ENCODE peak calls at places on chromosomes 12 and 14, in four cellular contexts. W is GM12865, A is bronchial epithelial cell, B is IMR-90. Z is an unnamed sample.

GRCh38 chr14:99590746-99591555 is 13.1 kb downstream of the CCDC85C start:
- DNase-seq in W (no peak), A (no peak), B (peak), Z (no peak)

GRCh38 chr14:100526632-100527031 is 60.6 kb downstream of the BEGAIN start:
- DNase-seq in W (no peak), A (no peak), B (peak), Z (peak)

GRCh38 chr12:38949363-38949762 is 44.0 kb upstream of the CPNE8 start:
- DNase-seq in W (no peak), A (no peak), B (no peak), Z (no peak)

GRCh38 chr12:79549531-79550271 is 141.1 kb downstream of the PAWR start:
- DNase-seq in W (no peak), A (no peak), B (peak), Z (no peak)

GRCh38 chr14:101237241-101237616 is 324.1 kb upstream of the DIO3 start:
- DNase-seq in W (no peak), A (no peak), B (no peak), Z (no peak)

GRCh38 chr14:25050494-25051170 is 685 bp upstream of the STXBP6 start:
- DNase-seq in W (no peak), A (peak), B (peak), Z (no peak)

GRCh38 chr14:69612014-69612758 is 790 bp downstream of the SUSD6 start:
- DNase-seq in W (peak), A (peak), B (peak), Z (no peak)

GRCh38 chr12:1410794-1411193 is 183.6 kb downstream of the FBXL14 start:
- DNase-seq in W (no peak), A (no peak), B (no peak), Z (no peak)

GRCh38 chr12:110846615-110847566 is at the start of gene CCDC63:
- DNase-seq in W (peak), A (no peak), B (no peak), Z (no peak)

GRCh38 chr12:106642991-106643390 is 60.2 kb downstream of the RFX4 start:
- DNase-seq in W (no peak), A (no peak), B (no peak), Z (no peak)

GRCh38 chr14:84064296-84064695 is 1465.6 kb upstream of the FLRT2 start:
- DNase-seq in W (no peak), A (no peak), B (no peak), Z (no peak)

GRCh38 chr12:111180830-111181726 is 187.8 kb downstream of the PHETA1 start:
- DNase-seq in W (no peak), A (no peak), B (peak), Z (no peak)

GRCh38 chr12:10082057-10082874 is 16.5 kb downstream of the CLEC1A start:
- DNase-seq in W (peak), A (no peak), B (no peak), Z (no peak)

DNA sequence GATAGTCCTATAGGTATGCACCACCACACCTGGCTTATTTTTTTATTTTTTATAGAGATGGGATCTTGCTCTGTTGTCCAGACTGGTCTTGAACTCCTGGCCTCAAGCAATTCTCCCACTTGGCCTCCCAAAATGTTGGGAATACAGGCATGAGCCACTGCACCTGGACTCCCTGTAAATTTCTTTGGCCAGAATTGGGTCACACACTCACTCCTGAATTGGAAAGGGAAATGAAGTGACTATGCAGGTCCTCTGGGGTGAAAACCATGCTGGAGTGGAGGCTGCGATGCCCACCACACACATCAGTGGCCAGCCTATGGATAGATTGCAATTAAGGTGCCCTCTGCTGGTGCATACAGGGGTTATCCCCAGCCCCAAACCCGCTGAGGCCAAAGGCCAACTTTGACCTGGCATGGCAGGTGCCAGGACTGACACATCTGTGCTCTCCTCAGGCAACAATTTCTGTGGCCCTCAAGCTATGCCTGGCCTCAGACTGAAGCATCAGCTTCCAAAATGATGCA is 125.6 kb downstream of the SLC38A6 start:
- DNase-seq in W (peak), A (no peak), B (no peak), Z (no peak)
- TF ChIP-seq CTCF in W (peak), A (peak), B (peak), Z (peak)

GRCh38 chr12:105555556-105555973 is 225.1 kb downstream of the C12orf75 start:
- DNase-seq in W (no peak), A (peak), B (no peak), Z (no peak)
- TF ChIP-seq CTCF in W (no peak), A (no peak), B (no peak), Z (no peak)

GRCh38 chr14:30331030-30331429 is 227.9 kb upstream of the G2E3 start:
- DNase-seq in W (no peak), A (no peak), B (no peak), Z (no peak)

GRCh38 chr14:30332374-30332773 is 226.6 kb upstream of the G2E3 start:
- DNase-seq in W (no peak), A (no peak), B (no peak), Z (no peak)

GRCh38 chr14:30333934-30334333 is 225.0 kb upstream of the G2E3 start:
- DNase-seq in W (no peak), A (peak), B (peak), Z (no peak)

DNA sequence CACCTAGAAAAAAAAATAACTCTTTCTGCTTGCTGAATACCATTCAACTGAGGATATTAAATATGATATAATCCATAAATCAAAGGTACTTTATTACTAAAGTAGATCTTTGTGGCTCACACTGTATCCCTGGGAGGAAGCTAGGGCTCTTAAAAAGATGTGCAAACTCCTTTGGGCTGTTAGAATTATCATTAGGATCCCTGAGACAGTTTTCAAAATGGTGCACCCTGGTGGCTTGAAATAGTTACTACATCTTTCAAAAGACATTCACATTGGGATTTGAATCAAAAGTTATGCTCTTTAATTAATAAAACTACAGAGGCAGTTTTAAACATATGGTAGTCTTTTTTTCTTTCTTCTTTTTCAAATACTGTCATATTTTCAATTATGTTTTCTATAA is 228.5 kb upstream of the G2E3 start:
- DNase-seq in W (no peak), A (peak), B (no peak), Z (no peak)
- TF ChIP-seq CTCF in W (peak), A (no peak), B (peak), Z (peak)

GRCh38 chr12:21130998-21131397 is at the start of gene SLCO1B1:
- DNase-seq in W (no peak), A (no peak), B (no peak), Z (no peak)
- TF ChIP-seq CTCF in W (no peak), A (no peak), B (no peak), Z (no peak)

DNA sequence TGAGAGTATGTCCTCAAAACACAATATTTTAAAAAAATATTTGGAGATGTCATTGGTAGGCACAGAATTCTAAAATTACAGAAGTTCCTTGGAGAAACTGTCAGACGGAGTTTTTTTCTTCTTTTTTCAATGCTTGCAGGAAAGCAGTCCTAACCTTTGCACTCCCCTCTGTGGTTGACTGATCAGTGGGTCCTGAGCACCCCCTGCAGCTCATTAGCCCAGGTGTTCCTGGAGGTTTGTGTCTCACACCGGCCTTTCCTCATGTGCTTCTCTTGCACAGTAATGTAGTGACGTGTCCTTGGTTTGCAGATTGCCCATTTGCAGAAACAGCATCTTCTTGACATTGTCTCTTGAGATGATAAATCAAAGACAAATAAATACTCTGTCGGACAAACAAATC is 513.0 kb downstream of the TMEM121 start:
- DNase-seq in W (peak), A (no peak), B (no peak), Z (no peak)
- TF ChIP-seq CTCF in W (peak), A (no peak), B (no peak), Z (no peak)

DNA sequence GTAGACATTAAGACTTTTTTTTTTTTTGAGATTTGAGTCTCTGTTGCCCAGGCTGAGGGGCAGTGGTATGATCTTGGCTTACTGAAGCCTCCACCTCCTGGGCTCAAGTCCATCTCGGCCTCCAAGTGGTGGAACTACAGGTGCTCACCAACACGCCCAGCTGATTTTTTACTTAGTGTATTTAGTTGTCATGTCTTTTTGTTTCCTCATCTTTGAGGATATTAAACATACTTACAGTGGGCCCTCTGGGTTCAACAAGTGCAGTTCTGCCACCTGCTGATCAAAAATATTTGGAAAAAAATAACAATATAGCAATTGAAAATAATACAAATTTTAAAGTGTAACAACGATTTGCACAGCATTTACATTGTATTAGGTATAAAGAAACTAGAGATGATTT is 4.4 kb upstream of the B4GALNT1 start:
- DNase-seq in W (no peak), A (no peak), B (no peak), Z (no peak)
- TF ChIP-seq CTCF in W (no peak), A (no peak), B (no peak), Z (peak)

GRCh38 chr14:94748667-94749347 is 21.1 kb downstream of the GSC start:
- DNase-seq in W (peak), A (peak), B (no peak), Z (peak)
- TF ChIP-seq CTCF in W (peak), A (peak), B (no peak), Z (peak)

Z was measured in chondrocyte.